ENCODE peak calls at places on chromosomes 4 and X, in four cellular contexts. One of them, this sample, is unnamed.

GRCh38 chr4:165367040-165367439 is 11.8 kb upstream of the CPE start:
- DNase-seq in mucosa of gallbladder: no peak
- DNase-seq in AG10803: no peak
- DNase-seq in CD8-positive, alpha-beta T cell: no peak
- DNase-seq in this sample: no peak

GRCh38 chr4:93829531-93830089 is 1.1 kb downstream of the ATOH1 start:
- DNase-seq in mucosa of gallbladder: no peak
- DNase-seq in CD8-positive, alpha-beta T cell: no peak
- DNase-seq in AG10803: no peak
- DNase-seq in this sample: no peak

GRCh38 chr4:95761441-95761840 is 78.5 kb upstream of the PDHA2 start:
- DNase-seq in AG10803: no peak
- DNase-seq in CD8-positive, alpha-beta T cell: no peak
- DNase-seq in mucosa of gallbladder: no peak
- DNase-seq in this sample: peak; percentile 4

GRCh38 chr4:149409186-149410056 is 406.2 kb downstream of the IQCM start:
- DNase-seq in mucosa of gallbladder: no peak
- DNase-seq in AG10803: peak; percentile 94
- DNase-seq in CD8-positive, alpha-beta T cell: no peak
- DNase-seq in this sample: peak; percentile 15

GRCh38 chr4:86497980-86498379 is 96.1 kb upstream of the PTPN13 start:
- DNase-seq in mucosa of gallbladder: no peak
- DNase-seq in CD8-positive, alpha-beta T cell: no peak
- DNase-seq in AG10803: peak; percentile 22
- DNase-seq in this sample: no peak

GRCh38 chr4:106344324-106344970 is 24.1 kb downstream of the GIMD1 start:
- DNase-seq in CD8-positive, alpha-beta T cell: no peak
- DNase-seq in mucosa of gallbladder: no peak
- DNase-seq in AG10803: peak; percentile 50
- DNase-seq in this sample: no peak

GRCh38 chrX:25206761-25207160 is 191.0 kb upstream of the ARX start:
- DNase-seq in mucosa of gallbladder: no peak
- DNase-seq in CD8-positive, alpha-beta T cell: no peak
- DNase-seq in AG10803: no peak
- DNase-seq in this sample: peak; percentile 0

GRCh38 chr4:76898949-76899640 is 1.2 kb upstream of the SOWAHB start:
- DNase-seq in AG10803: peak; percentile 29
- DNase-seq in CD8-positive, alpha-beta T cell: no peak
- DNase-seq in mucosa of gallbladder: no peak
- DNase-seq in this sample: no peak

GRCh38 chrX:34734383-34734782 is 77.3 kb upstream of the TMEM47 start:
- DNase-seq in mucosa of gallbladder: no peak
- DNase-seq in CD8-positive, alpha-beta T cell: no peak
- DNase-seq in AG10803: peak; percentile 12
- DNase-seq in this sample: no peak

GRCh38 chrX:21946925-21947641 is 6.6 kb downstream of the SMS start:
- DNase-seq in mucosa of gallbladder: no peak
- DNase-seq in AG10803: peak; percentile 44
- DNase-seq in CD8-positive, alpha-beta T cell: no peak
- DNase-seq in this sample: no peak

GRCh38 chr4:138772366-138772765 is 243.2 kb upstream of the NOCT start:
- DNase-seq in AG10803: no peak
- DNase-seq in CD8-positive, alpha-beta T cell: no peak
- DNase-seq in mucosa of gallbladder: no peak
- DNase-seq in this sample: no peak

GRCh38 chr4:141569141-141569540 is 67.2 kb upstream of the IL15 start:
- DNase-seq in mucosa of gallbladder: no peak
- DNase-seq in AG10803: peak; percentile 20
- DNase-seq in CD8-positive, alpha-beta T cell: no peak
- DNase-seq in this sample: no peak

GRCh38 chr4:140743194-140743931 is 12.8 kb downstream of the TBC1D9 start:
- DNase-seq in mucosa of gallbladder: no peak
- DNase-seq in CD8-positive, alpha-beta T cell: no peak
- DNase-seq in AG10803: peak; percentile 34
- DNase-seq in this sample: no peak

GRCh38 chrX:26071618-26072017 is 66.5 kb upstream of the MAGEB18 start:
- DNase-seq in CD8-positive, alpha-beta T cell: no peak
- DNase-seq in AG10803: no peak
- DNase-seq in mucosa of gallbladder: no peak
- DNase-seq in this sample: no peak

GRCh38 chrX:153662266-153662665 is 11.3 kb downstream of the PNCK start:
- DNase-seq in mucosa of gallbladder: peak; percentile 39
- DNase-seq in CD8-positive, alpha-beta T cell: peak; percentile 31
- DNase-seq in AG10803: no peak
- DNase-seq in this sample: no peak

GRCh38 chrX:106711375-106711774 is 15.1 kb upstream of the RNF128 start:
- DNase-seq in CD8-positive, alpha-beta T cell: no peak
- DNase-seq in mucosa of gallbladder: no peak
- DNase-seq in AG10803: no peak
- DNase-seq in this sample: no peak

GRCh38 chrX:151722241-151722846 is 6.5 kb downstream of the FATE1 start:
- DNase-seq in CD8-positive, alpha-beta T cell: no peak
- DNase-seq in mucosa of gallbladder: peak; percentile 30
- DNase-seq in AG10803: peak; percentile 32
- DNase-seq in this sample: no peak

GRCh38 chr4:8754634-8755589 is 116.7 kb downstream of the HMX1 start:
- DNase-seq in AG10803: no peak
- DNase-seq in mucosa of gallbladder: no peak
- DNase-seq in CD8-positive, alpha-beta T cell: no peak
- DNase-seq in this sample: no peak

GRCh38 chr4:156347412-156348075 is 393.9 kb upstream of the CTSO start:
- DNase-seq in CD8-positive, alpha-beta T cell: no peak
- DNase-seq in AG10803: peak; percentile 25
- DNase-seq in mucosa of gallbladder: no peak
- DNase-seq in this sample: no peak

GRCh38 chr4:15691346-15692140 is 9.9 kb downstream of the FAM200B start:
- DNase-seq in mucosa of gallbladder: no peak
- DNase-seq in AG10803: peak; percentile 68
- DNase-seq in CD8-positive, alpha-beta T cell: no peak
- DNase-seq in this sample: no peak

GRCh38 chr4:169253904-169254303 is 16.9 kb downstream of the SH3RF1 start:
- DNase-seq in CD8-positive, alpha-beta T cell: no peak
- DNase-seq in AG10803: peak; percentile 90
- DNase-seq in mucosa of gallbladder: no peak
- DNase-seq in this sample: no peak

GRCh38 chrX:1767026-1767425 is 152.2 kb downstream of the ASMT start:
- DNase-seq in CD8-positive, alpha-beta T cell: no peak
- DNase-seq in AG10803: no peak
- DNase-seq in mucosa of gallbladder: no peak
- DNase-seq in this sample: no peak

GRCh38 chrX:39475372-39475771 is 622.4 kb downstream of the BCOR start:
- DNase-seq in AG10803: no peak
- DNase-seq in CD8-positive, alpha-beta T cell: no peak
- DNase-seq in mucosa of gallbladder: peak; percentile 14
- DNase-seq in this sample: no peak

This sample was measured in H54.